ENCODE peak calls at places on chromosome 9, in five cellular contexts. U is prostate gland, C is A549, P is HCT116, K is body of pancreas. F is an unnamed sample.

GRCh38 chr9:127187231-127187956 is 65.0 kb upstream of the ANGPTL2 start:
- DNase-seq in C (peak), K (peak), P (peak), U (peak), F (no peak)

GRCh38 chr9:89153618-89154017 is 25.0 kb downstream of the SHC3 start:
- DNase-seq in U (no peak), K (peak), P (peak), C (peak), F (no peak)

GRCh38 chr9:73077625-73078030 is 74.0 kb upstream of the ANXA1 start:
- DNase-seq in U (no peak), P (no peak), C (peak), K (no peak), F (no peak)

GRCh38 chr9:86557063-86557766 is 203.0 kb upstream of the TUT7 start:
- DNase-seq in C (no peak), K (peak), P (no peak), U (no peak), F (no peak)

GRCh38 chr9:124786881-124787573 is 10.1 kb downstream of the OLFML2A start:
- DNase-seq in U (no peak), K (no peak), C (no peak), P (no peak), F (no peak)

GRCh38 chr9:129617167-129617566 is 3.7 kb downstream of the C9orf50 start:
- DNase-seq in K (no peak), C (peak), U (no peak), P (no peak), F (no peak)

GRCh38 chr9:2208465-2208864 is 193.3 kb downstream of the SMARCA2 start:
- DNase-seq in U (no peak), K (no peak), C (no peak), P (no peak), F (peak)

GRCh38 chr9:129720865-129721545 is 31.8 kb downstream of the PTGES start:
- DNase-seq in P (no peak), C (peak), U (no peak), K (no peak), F (no peak)

GRCh38 chr9:34047864-34048729 is 590 bp downstream of the UBAP2 start:
- DNase-seq in U (peak), C (peak), P (peak), K (peak), F (peak)

GRCh38 chr9:111983484-111983908 is 86.9 kb downstream of the UGCG start:
- DNase-seq in C (no peak), U (no peak), K (no peak), P (no peak), F (no peak)

GRCh38 chr9:79325501-79325900 is 246.3 kb upstream of the TLE4 start:
- DNase-seq in P (no peak), C (no peak), K (no peak), U (no peak), F (no peak)

GRCh38 chr9:130936285-130937117 is 2.5 kb downstream of the FIBCD1 start:
- DNase-seq in C (peak), K (no peak), P (no peak), U (no peak), F (no peak)

GRCh38 chr9:751137-752051 is 90.1 kb upstream of the DMRT1 start:
- DNase-seq in K (no peak), P (no peak), U (no peak), C (no peak), F (no peak)

GRCh38 chr9:127858041-127858512 is 3.6 kb upstream of the ENG start:
- DNase-seq in P (no peak), C (no peak), U (no peak), K (peak), F (peak)

GRCh38 chr9:5493597-5494511 is 16.5 kb upstream of the PDCD1LG2 start:
- DNase-seq in C (peak), K (peak), P (no peak), U (no peak), F (peak)

GRCh38 chr9:129933709-129934586 is 98.7 kb downstream of the USP20 start:
- DNase-seq in U (no peak), K (no peak), C (no peak), P (no peak), F (no peak)

GRCh38 chr9:128702445-128702948 is at the start of gene PKN3:
- DNase-seq in U (peak), K (peak), C (peak), P (peak), F (peak)

GRCh38 chr9:88090151-88090581 is 48.1 kb downstream of the SPATA31C2 start:
- DNase-seq in U (no peak), P (no peak), K (peak), C (no peak), F (no peak)

GRCh38 chr9:16179566-16179965 is 626.7 kb downstream of the CCDC171 start:
- DNase-seq in K (no peak), U (no peak), C (no peak), P (no peak), F (no peak)

GRCh38 chr9:123318961-123319421 is 37.0 kb upstream of the CRB2 start:
- DNase-seq in C (no peak), U (peak), K (no peak), P (no peak), F (no peak)

GRCh38 chr9:98375138-98375726 is 119.8 kb upstream of the TBC1D2 start:
- DNase-seq in C (peak), U (no peak), K (no peak), P (no peak), F (no peak)

GRCh38 chr9:98372077-98372812 is 116.8 kb upstream of the TBC1D2 start:
- DNase-seq in U (no peak), K (no peak), C (no peak), P (no peak), F (no peak)

GRCh38 chr9:98373622-98374021 is 118.2 kb upstream of the TBC1D2 start:
- DNase-seq in U (no peak), K (no peak), P (no peak), C (no peak), F (no peak)

GRCh38 chr9:98370976-98371315 is 115.5 kb upstream of the TBC1D2 start:
- DNase-seq in U (no peak), C (no peak), P (no peak), K (no peak), F (no peak)

DNA sequence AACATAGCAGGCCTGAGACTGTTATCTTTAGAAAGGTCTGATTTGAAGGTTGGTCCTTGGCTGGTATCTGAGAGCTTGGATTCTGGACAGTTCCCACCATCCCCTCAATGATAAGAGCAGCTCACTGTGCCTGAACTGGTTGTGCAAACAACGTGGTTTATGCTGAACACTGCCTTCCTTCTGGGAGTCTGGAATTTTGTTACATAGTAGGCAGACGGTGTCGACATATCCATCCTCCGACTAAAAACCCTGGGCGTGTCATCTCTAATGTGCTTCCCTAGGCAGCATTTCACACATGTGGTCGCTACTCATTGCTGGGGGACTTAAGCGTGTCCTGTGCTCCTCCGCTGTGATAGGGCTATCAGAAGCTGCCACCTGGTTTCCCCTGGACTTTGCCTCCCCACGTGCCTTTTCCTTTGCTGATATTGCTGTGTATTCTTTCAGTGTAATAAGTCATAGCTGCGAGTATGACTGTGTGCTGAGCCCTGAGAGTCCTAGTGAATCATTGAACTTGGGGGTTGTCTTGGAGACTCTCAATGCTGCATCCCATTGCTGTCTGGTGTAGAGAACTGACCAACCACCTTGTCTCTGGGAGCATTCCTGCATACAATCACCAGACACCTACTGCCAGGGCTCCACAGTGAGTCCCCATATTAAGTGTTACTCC is 119.1 kb upstream of the TBC1D2 start:
- DNase-seq in K (peak), P (no peak), U (no peak), C (peak), F (peak)
- TF ChIP-seq POLR2A in K (no peak), P (no peak), U (no peak), C (no peak), F (no peak)

GRCh38 chr9:136534396-136534795 is 11.5 kb downstream of the NOTCH1 start:
- DNase-seq in U (no peak), P (no peak), C (no peak), K (no peak), F (no peak)
- TF ChIP-seq POLR2A in U (no peak), P (no peak), C (no peak), K (no peak), F (no peak)

GRCh38 chr9:120874861-120875565 is 2.0 kb downstream of the PHF19 start:
- DNase-seq in C (no peak), U (no peak), K (no peak), P (no peak), F (no peak)

GRCh38 chr9:120877276-120878034 is 467 bp upstream of the PHF19 start:
- DNase-seq in U (peak), K (peak), C (peak), P (no peak), F (peak)

GRCh38 chr9:120876842-120877240 is at the start of gene PHF19:
- DNase-seq in P (no peak), K (no peak), U (no peak), C (peak), F (peak)

GRCh38 chr9:120875643-120875953 is 1.4 kb downstream of the PHF19 start:
- DNase-seq in U (no peak), K (no peak), P (no peak), C (no peak), F (no peak)

DNA sequence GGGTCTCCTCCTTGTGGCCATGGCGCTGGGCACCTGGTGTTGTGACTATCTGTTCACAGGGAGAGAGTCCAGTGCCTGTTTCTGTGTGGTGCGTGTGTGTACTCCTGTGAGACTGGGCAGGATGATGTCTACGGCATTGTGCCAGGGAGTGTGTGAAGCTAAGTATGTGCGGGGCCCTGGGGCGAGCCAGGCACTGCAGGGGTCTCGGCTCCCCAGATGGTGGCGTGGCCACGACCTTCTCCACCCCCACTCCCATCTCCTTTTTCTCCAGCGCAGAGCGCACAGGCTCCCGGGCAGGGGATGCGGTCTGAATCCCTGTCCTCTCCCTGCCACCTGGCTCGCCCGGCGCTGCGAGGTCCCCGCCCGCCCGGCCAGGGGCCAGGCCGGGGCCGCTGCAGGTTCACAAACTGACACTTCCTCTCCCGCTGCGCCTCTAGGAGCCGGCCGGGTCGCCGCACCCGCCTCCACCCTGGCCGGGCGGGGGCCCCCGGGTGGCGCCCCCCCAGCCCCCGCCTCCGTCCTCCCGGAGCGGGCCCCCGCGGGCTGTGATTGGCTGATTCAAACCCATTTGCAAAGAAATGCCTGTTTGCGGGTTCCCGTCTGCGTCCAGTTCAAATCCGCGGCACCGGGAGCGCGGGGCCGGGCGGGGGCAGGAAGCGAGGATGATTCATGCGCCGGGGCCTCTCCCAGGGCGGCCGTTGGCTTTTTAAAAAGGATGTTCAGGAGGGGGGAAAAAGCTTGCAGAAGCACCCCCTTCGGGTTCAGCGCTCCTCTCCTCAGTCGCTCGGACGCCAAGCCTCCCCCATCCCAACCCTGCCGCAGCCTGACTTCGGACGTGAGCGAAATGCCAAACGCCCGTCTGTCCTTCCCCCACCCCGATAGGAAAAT is 790 bp downstream of the PHF19 start:
- DNase-seq in K (peak), P (peak), U (peak), C (peak), F (peak)
- TF ChIP-seq POLR2A in K (peak), P (peak), U (peak), C (peak), F (peak)

DNA sequence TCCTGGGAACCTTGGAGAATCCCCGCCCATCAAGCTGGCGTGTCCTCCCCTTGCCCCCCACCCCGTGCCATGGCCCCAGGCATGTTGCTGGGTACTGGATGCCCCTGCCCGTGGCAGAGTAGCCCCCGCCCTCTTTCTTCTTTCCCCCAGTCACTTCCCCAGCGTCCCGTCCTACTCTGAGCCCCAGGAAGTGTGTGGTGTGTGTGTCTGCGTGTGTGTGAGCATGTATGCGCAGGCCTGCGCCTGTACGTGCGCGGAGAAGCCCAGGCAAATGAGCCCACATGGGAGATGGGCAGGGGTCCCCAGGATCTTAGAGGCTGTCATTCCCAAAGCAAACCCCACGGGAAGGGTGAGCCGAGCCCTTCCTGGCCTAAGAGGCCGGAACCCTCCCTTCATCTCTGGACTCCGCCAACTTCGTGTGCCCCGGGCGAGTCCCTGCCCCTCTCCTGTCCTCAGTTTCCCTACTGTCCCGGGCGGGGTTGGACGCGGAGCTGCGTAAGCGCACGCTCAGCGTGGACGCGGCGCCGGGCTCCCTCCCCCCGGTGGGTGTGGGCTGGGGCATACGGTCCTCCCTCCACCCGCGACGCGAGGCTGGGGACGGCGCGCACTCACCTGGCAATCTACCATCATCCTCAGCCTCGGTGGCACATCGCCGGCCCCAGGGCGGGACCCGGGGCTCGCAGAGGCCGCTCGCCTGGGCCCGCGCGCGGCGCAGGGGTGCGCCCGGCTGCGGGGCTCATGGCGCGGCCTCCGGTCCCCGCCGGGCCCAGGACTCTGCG is 15.2 kb downstream of the GBGT1 start:
- DNase-seq in P (no peak), C (no peak), K (peak), U (peak), F (peak)
- TF ChIP-seq POLR2A in P (no peak), C (no peak), K (peak), U (no peak), F (peak)

GRCh38 chr9:135060461-135061116 is 26.9 kb upstream of the OLFM1 start:
- DNase-seq in P (no peak), K (no peak), C (no peak), U (no peak), F (no peak)

GRCh38 chr9:135062254-135062653 is 25.2 kb upstream of the OLFM1 start:
- DNase-seq in U (no peak), C (no peak), K (no peak), P (no peak), F (no peak)

GRCh38 chr9:135065151-135065550 is 22.3 kb upstream of the OLFM1 start:
- DNase-seq in P (no peak), U (no peak), C (no peak), K (no peak), F (no peak)

GRCh38 chr9:135065804-135066203 is 21.7 kb upstream of the OLFM1 start:
- DNase-seq in K (no peak), P (no peak), U (no peak), C (no peak), F (no peak)

GRCh38 chr9:135061441-135061840 is 26.0 kb upstream of the OLFM1 start:
- DNase-seq in U (no peak), K (no peak), P (no peak), C (no peak), F (no peak)
- TF ChIP-seq POLR2A in U (no peak), K (no peak), P (no peak), C (no peak), F (no peak)

GRCh38 chr9:120539951-120540350 is 40.0 kb downstream of the CDK5RAP2 start:
- DNase-seq in C (no peak), P (no peak), K (no peak), U (no peak), F (no peak)
- TF ChIP-seq POLR2A in C (no peak), P (no peak), K (no peak), U (no peak), F (no peak)

GRCh38 chr9:132532171-132532570 is 50.2 kb upstream of the BARHL1 start:
- DNase-seq in U (no peak), P (no peak), K (no peak), C (no peak), F (no peak)
- TF ChIP-seq POLR2A in U (no peak), P (no peak), K (no peak), C (no peak), F (no peak)

GRCh38 chr9:78031826-78032598 is 401 bp upstream of the GNAQ start:
- DNase-seq in P (peak), C (peak), K (peak), U (peak), F (peak)

GRCh38 chr9:78030553-78031270 is 899 bp downstream of the GNAQ start:
- DNase-seq in U (peak), P (no peak), C (peak), K (peak), F (peak)

GRCh38 chr9:78031271-78031825 is at the start of gene GNAQ:
- DNase-seq in K (peak), P (no peak), U (no peak), C (no peak), F (peak)

GRCh38 chr9:78033870-78034269 is 2.3 kb upstream of the GNAQ start:
- DNase-seq in C (no peak), U (no peak), P (no peak), K (no peak), F (no peak)

DNA sequence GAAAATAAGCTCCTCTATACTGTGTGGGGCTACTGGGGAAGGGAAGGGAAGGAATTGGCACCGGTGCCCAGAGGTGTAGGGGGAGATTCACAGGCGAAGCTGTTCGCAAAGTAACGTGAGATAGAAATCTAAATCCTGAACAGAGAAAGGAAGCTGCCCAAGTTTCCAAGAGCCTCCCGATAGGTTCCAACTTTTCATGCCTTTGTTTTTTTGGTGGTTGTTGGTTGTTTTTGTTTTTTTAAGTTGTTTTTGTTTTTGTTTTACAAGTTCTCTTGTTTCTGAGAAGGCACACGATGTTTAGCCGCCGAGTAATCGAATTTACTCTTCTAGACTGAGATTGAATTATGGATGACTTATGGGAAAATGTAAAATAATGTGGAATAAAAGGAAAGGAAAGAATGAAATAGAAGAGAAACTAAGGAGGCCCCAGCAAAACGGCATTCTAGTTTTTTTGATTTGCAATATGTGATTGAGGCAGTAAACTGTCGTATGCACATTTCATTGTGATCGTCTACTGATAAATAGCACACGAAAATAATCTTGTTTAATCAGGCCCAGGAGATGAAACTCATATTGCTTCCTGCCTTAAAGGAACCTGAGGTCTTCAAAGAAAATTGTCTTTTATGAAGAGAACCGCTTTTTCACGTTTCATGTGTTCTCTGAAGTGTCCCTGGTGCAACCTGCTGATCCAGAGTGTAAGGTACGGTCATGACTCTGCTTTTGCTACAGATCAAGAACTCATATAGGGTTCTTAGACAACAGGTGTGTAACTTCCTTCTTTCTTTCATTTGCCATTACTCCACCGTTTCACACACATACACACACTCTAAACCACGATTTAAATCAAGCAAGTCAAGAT is 1.2 kb upstream of the GNAQ start:
- DNase-seq in P (no peak), U (no peak), C (no peak), K (no peak), F (peak)
- TF ChIP-seq POLR2A in P (no peak), U (no peak), C (no peak), K (no peak), F (no peak)

F was measured in erythroblast.